ENCODE peak calls at places on chromosomes 16 and 17, in five cellular contexts. One of them, this sample, is unnamed.

GRCh38 chr16:51328708-51329107 is 177.6 kb upstream of the SALL1 start:
- DNase-seq in endothelial cell: no peak
- DNase-seq in lower leg skin: no peak
- DNase-seq in fibroblast of lung: peak; percentile 14
- DNase-seq in mesendoderm: no peak
- DNase-seq in this sample: peak; percentile 45

GRCh38 chr16:73616186-73616585 is 568.3 kb upstream of the ZFHX3 start:
- DNase-seq in lower leg skin: no peak
- DNase-seq in mesendoderm: peak; percentile 68
- DNase-seq in endothelial cell: no peak
- DNase-seq in fibroblast of lung: peak; percentile 60
- DNase-seq in this sample: no peak

GRCh38 chr17:7042507-7043194 is 1.2 kb downstream of the SLC16A11 start:
- DNase-seq in lower leg skin: no peak
- DNase-seq in fibroblast of lung: no peak
- DNase-seq in mesendoderm: peak; percentile 53
- DNase-seq in endothelial cell: no peak
- DNase-seq in this sample: peak; percentile 63

GRCh38 chr17:75625813-75626486 is 7.3 kb upstream of the SMIM5 start:
- DNase-seq in lower leg skin: no peak
- DNase-seq in endothelial cell: peak; percentile 67
- DNase-seq in fibroblast of lung: peak; percentile 5
- DNase-seq in mesendoderm: peak; percentile 58
- DNase-seq in this sample: peak; percentile 76

GRCh38 chr17:73455050-73455687 is 143.4 kb upstream of the CDC42EP4 start:
- DNase-seq in endothelial cell: no peak
- DNase-seq in mesendoderm: no peak
- DNase-seq in lower leg skin: no peak
- DNase-seq in fibroblast of lung: no peak
- DNase-seq in this sample: peak; percentile 81

GRCh38 chr17:40886090-40886489 is 1.0 kb upstream of the KRT20 start:
- DNase-seq in mesendoderm: peak; percentile 67
- DNase-seq in fibroblast of lung: no peak
- DNase-seq in lower leg skin: no peak
- DNase-seq in endothelial cell: no peak
- DNase-seq in this sample: no peak

GRCh38 chr17:73232587-73233373 is 28.9 kb downstream of the CPSF4L start:
- DNase-seq in lower leg skin: peak; percentile 88
- DNase-seq in endothelial cell: peak; percentile 60
- DNase-seq in mesendoderm: peak; percentile 60
- DNase-seq in fibroblast of lung: peak; percentile 21
- DNase-seq in this sample: peak; percentile 68

GRCh38 chr17:77301694-77302087 is 160.9 kb downstream of the SEC14L1 start:
- DNase-seq in lower leg skin: no peak
- DNase-seq in endothelial cell: no peak
- DNase-seq in mesendoderm: no peak
- DNase-seq in fibroblast of lung: no peak
- DNase-seq in this sample: no peak

GRCh38 chr17:11140028-11140427 is 101.0 kb upstream of the SHISA6 start:
- DNase-seq in endothelial cell: no peak
- DNase-seq in mesendoderm: no peak
- DNase-seq in fibroblast of lung: no peak
- DNase-seq in lower leg skin: no peak
- DNase-seq in this sample: peak; percentile 77

GRCh38 chr17:43467981-43468541 is 15.7 kb upstream of the DHX8 start:
- DNase-seq in fibroblast of lung: peak; percentile 57
- DNase-seq in endothelial cell: no peak
- DNase-seq in lower leg skin: no peak
- DNase-seq in mesendoderm: no peak
- DNase-seq in this sample: peak; percentile 81

GRCh38 chr16:85206472-85207356 is 94.4 kb upstream of the CIBAR2 start:
- DNase-seq in endothelial cell: no peak
- DNase-seq in lower leg skin: no peak
- DNase-seq in mesendoderm: no peak
- DNase-seq in fibroblast of lung: peak; percentile 82
- DNase-seq in this sample: peak; percentile 85

GRCh38 chr16:17476414-17477259 is 5.9 kb upstream of the XYLT1 start:
- DNase-seq in fibroblast of lung: peak; percentile 71
- DNase-seq in mesendoderm: peak; percentile 92
- DNase-seq in endothelial cell: peak; percentile 62
- DNase-seq in lower leg skin: peak; percentile 83
- DNase-seq in this sample: peak; percentile 89

GRCh38 chr16:23678430-23679273 is at the start of gene PLK1:
- DNase-seq in endothelial cell: peak; percentile 78
- DNase-seq in fibroblast of lung: peak; percentile 80
- DNase-seq in mesendoderm: peak; percentile 96
- DNase-seq in lower leg skin: peak; percentile 91
- DNase-seq in this sample: peak; percentile 96

GRCh38 chr16:85800321-85800669 is 800 bp downstream of the COX4I1 start:
- DNase-seq in fibroblast of lung: no peak
- DNase-seq in mesendoderm: no peak
- DNase-seq in endothelial cell: no peak
- DNase-seq in lower leg skin: no peak
- DNase-seq in this sample: peak; percentile 61

GRCh38 chr16:25464058-25464457 is 206.4 kb upstream of the ZKSCAN2 start:
- DNase-seq in mesendoderm: no peak
- DNase-seq in fibroblast of lung: no peak
- DNase-seq in endothelial cell: peak; percentile 7
- DNase-seq in lower leg skin: no peak
- DNase-seq in this sample: no peak

GRCh38 chr16:9518054-9518453 is 426.6 kb downstream of the HAPSTR1 start:
- DNase-seq in endothelial cell: no peak
- DNase-seq in fibroblast of lung: no peak
- DNase-seq in mesendoderm: no peak
- DNase-seq in lower leg skin: no peak
- DNase-seq in this sample: no peak

GRCh38 chr16:23826528-23827244 is 9.1 kb upstream of the PRKCB start:
- DNase-seq in mesendoderm: no peak
- DNase-seq in fibroblast of lung: no peak
- DNase-seq in lower leg skin: peak; percentile 3
- DNase-seq in endothelial cell: no peak
- DNase-seq in this sample: no peak

GRCh38 chr17:78826426-78826825 is 14.2 kb downstream of the USP36 start:
- DNase-seq in mesendoderm: no peak
- DNase-seq in lower leg skin: no peak
- DNase-seq in fibroblast of lung: no peak
- DNase-seq in endothelial cell: no peak
- DNase-seq in this sample: no peak

GRCh38 chr17:81865733-81866439 is 5.3 kb downstream of the ARHGDIA start:
- DNase-seq in mesendoderm: no peak
- DNase-seq in endothelial cell: no peak
- DNase-seq in lower leg skin: peak; percentile 87
- DNase-seq in fibroblast of lung: no peak
- DNase-seq in this sample: no peak

GRCh38 chr17:74532115-74532514 is 840 bp upstream of the CD300LB start:
- DNase-seq in endothelial cell: no peak
- DNase-seq in mesendoderm: peak; percentile 39
- DNase-seq in fibroblast of lung: no peak
- DNase-seq in lower leg skin: peak; percentile 88
- DNase-seq in this sample: no peak

GRCh38 chr17:18362509-18363020 is 785 bp downstream of the SHMT1 start:
- DNase-seq in fibroblast of lung: peak; percentile 41
- DNase-seq in mesendoderm: peak; percentile 13
- DNase-seq in endothelial cell: peak; percentile 11
- DNase-seq in lower leg skin: peak; percentile 92
- DNase-seq in this sample: peak; percentile 75

GRCh38 chr17:751269-752001 is 629 bp downstream of the GEMIN4 start:
- DNase-seq in endothelial cell: no peak
- DNase-seq in lower leg skin: peak; percentile 89
- DNase-seq in fibroblast of lung: peak; percentile 54
- DNase-seq in mesendoderm: no peak
- DNase-seq in this sample: peak; percentile 43

GRCh38 chr16:11100239-11100750 is 155.7 kb downstream of the SOCS1 start:
- DNase-seq in endothelial cell: peak; percentile 18
- DNase-seq in lower leg skin: no peak
- DNase-seq in fibroblast of lung: peak; percentile 99
- DNase-seq in mesendoderm: peak; percentile 98
- DNase-seq in this sample: peak; percentile 81

GRCh38 chr16:28126684-28127620 is 63.4 kb upstream of the GSG1L start:
- DNase-seq in mesendoderm: no peak
- DNase-seq in lower leg skin: no peak
- DNase-seq in endothelial cell: no peak
- DNase-seq in fibroblast of lung: no peak
- DNase-seq in this sample: no peak

GRCh38 chr17:38910325-38910724 is 15.1 kb upstream of the LASP1NB start:
- DNase-seq in lower leg skin: peak; percentile 23
- DNase-seq in fibroblast of lung: no peak
- DNase-seq in endothelial cell: no peak
- DNase-seq in mesendoderm: no peak
- DNase-seq in this sample: no peak

GRCh38 chr17:71413935-71414334 is 706.9 kb upstream of the SOX9 start:
- DNase-seq in mesendoderm: no peak
- DNase-seq in endothelial cell: no peak
- DNase-seq in lower leg skin: no peak
- DNase-seq in fibroblast of lung: no peak
- DNase-seq in this sample: no peak

GRCh38 chr16:35208001-35208935 is 1748.9 kb downstream of the TP53TG3F start:
- DNase-seq in lower leg skin: peak; percentile 84
- DNase-seq in fibroblast of lung: no peak
- DNase-seq in mesendoderm: no peak
- DNase-seq in endothelial cell: no peak
- DNase-seq in this sample: no peak

GRCh38 chr17:7982171-7982570 is 20.2 kb upstream of the GUCY2D start:
- DNase-seq in lower leg skin: no peak
- DNase-seq in mesendoderm: no peak
- DNase-seq in endothelial cell: no peak
- DNase-seq in fibroblast of lung: peak; percentile 65
- DNase-seq in this sample: no peak

GRCh38 chr16:89920723-89921122 is 2.1 kb downstream of the MC1R start:
- DNase-seq in fibroblast of lung: no peak
- DNase-seq in endothelial cell: no peak
- DNase-seq in mesendoderm: no peak
- DNase-seq in lower leg skin: no peak
- DNase-seq in this sample: no peak